ENCODE peak calls at places on chromosomes 13 and 19, in ten cellular contexts. B is breast epithelium; T is ovary; P is SK-N-SH; W is heart left ventricle; K is GM06990; H is activated CD8-positive, alpha-beta T cell treated with anti-CD3 and anti-CD28 coated beads for 36 hours; F is DND-41; R is lower leg skin; L is fibroblast of mammary gland. I is an unnamed sample.

GRCh38 chr19:45191324-45191845 is 12.8 kb downstream of the BLOC1S3 start:
- DNase-seq in B (peak), T (no peak), P (no peak), W (no peak), K (no peak), H (no peak), F (no peak), R (no peak), L (no peak), I (no peak)

GRCh38 chr19:32537626-32538025 is 43.4 kb upstream of the PDCD5 start:
- DNase-seq in B (no peak), T (no peak), P (no peak), W (no peak), K (no peak), H (no peak), F (no peak), R (peak), L (no peak), I (no peak)

GRCh38 chr13:23656637-23657036 is 86.4 kb downstream of the TNFRSF19 start:
- DNase-seq in B (no peak), T (no peak), P (peak), W (peak), K (peak), H (no peak), F (no peak), R (no peak), L (peak), I (no peak)

GRCh38 chr13:84896128-84896527 is 903.1 kb downstream of the SLITRK6 start:
- DNase-seq in B (no peak), T (no peak), P (peak), W (no peak), K (no peak), H (peak), F (peak), R (no peak), L (peak), I (peak)

GRCh38 chr19:45681391-45682015 is 10.2 kb downstream of the SNRPD2 start:
- DNase-seq in B (peak), T (peak), P (peak), W (peak), K (peak), H (peak), F (peak), R (peak), L (peak), I (peak)

GRCh38 chr19:47315125-47315821 is 5.6 kb downstream of the C5AR1 start:
- DNase-seq in B (no peak), T (no peak), P (no peak), W (peak), K (no peak), H (peak), F (no peak), R (peak), L (peak), I (peak)

GRCh38 chr13:41148421-41149283 is 16.1 kb upstream of the KBTBD6 start:
- DNase-seq in B (no peak), T (no peak), P (no peak), W (no peak), K (no peak), H (no peak), F (peak), R (no peak), L (no peak), I (no peak)

GRCh38 chr13:55815458-55816033 is 1325.2 kb upstream of the PRR20A start:
- DNase-seq in B (no peak), T (no peak), P (no peak), W (no peak), K (no peak), H (no peak), F (no peak), R (no peak), L (no peak), I (no peak)

GRCh38 chr19:11239377-11240000 is at the start of gene ANGPTL8:
- DNase-seq in B (no peak), T (no peak), P (no peak), W (no peak), K (no peak), H (no peak), F (no peak), R (no peak), L (no peak), I (no peak)

GRCh38 chr19:2424686-2425621 is 2.4 kb downstream of the TIMM13 start:
- DNase-seq in B (no peak), T (peak), P (peak), W (peak), K (no peak), H (no peak), F (no peak), R (peak), L (peak), I (peak)
- TF ChIP-seq CTCF in B (no peak), T (no peak), P (no peak), W (no peak), K (no peak), H (no peak), F (peak), R (no peak), L (peak), I (peak)

GRCh38 chr19:31459430-31459829 is 110.2 kb upstream of the TSHZ3 start:
- DNase-seq in B (no peak), T (no peak), P (no peak), W (no peak), K (no peak), H (no peak), F (no peak), R (no peak), L (peak), I (peak)
- TF ChIP-seq CTCF in B (no peak), T (no peak), P (no peak), W (no peak), K (no peak), H (no peak), F (no peak), R (no peak), L (no peak), I (peak)

GRCh38 chr19:4580021-4580901 is 20.8 kb upstream of the SEMA6B start:
- DNase-seq in B (no peak), T (no peak), P (peak), W (no peak), K (no peak), H (no peak), F (no peak), R (no peak), L (no peak), I (no peak)
- TF ChIP-seq CTCF in B (no peak), T (no peak), P (peak), W (no peak), K (no peak), H (no peak), F (no peak), R (no peak), L (no peak), I (peak)

DNA sequence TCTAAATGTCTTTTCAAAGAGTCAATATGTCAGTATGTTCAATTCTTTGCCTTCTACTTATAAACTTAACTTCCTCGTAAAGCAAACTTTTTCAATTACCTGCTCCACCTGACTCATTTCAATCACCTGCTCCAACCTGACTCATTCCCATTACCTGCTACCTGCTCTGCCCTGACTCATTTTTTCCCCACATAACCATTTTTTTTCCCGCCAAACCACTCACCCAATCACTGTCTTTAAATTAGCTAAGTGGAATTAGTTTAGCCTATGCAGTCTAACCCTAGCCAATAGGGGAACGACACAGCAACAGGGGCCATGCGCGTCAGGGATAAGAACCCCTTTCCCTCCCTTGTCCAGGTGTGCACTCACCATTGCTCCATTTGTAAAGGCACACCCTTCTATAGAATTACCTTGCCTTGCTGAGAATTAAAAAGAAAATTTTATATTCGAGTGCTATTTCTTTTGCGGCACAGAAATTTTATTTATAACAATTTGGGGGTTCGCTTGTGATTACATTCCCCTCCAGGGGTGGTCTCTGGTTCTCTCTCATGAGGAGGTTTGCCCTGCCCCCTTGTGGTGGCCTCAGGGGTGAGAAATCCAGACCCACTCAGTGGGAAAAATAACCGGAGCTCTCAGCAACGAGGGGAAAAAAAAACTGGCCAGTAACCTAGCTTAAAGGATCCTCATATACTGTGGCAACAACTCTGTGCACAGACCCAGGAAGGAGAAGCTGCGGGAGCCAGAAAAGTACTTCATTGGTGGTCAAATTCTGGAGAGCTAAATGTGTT is 193.1 kb downstream of the ZNF486 start:
- DNase-seq in B (no peak), T (no peak), P (peak), W (no peak), K (no peak), H (peak), F (peak), R (no peak), L (no peak), I (no peak)
- TF ChIP-seq CTCF in B (no peak), T (no peak), P (peak), W (no peak), K (no peak), H (no peak), F (peak), R (no peak), L (no peak), I (no peak)

GRCh38 chr13:102195566-102196462 is 206.0 kb downstream of the FGF14 start:
- DNase-seq in B (no peak), T (no peak), P (peak), W (no peak), K (no peak), H (no peak), F (no peak), R (no peak), L (peak), I (no peak)

GRCh38 chr13:102198418-102199322 is 203.2 kb downstream of the FGF14 start:
- DNase-seq in B (no peak), T (no peak), P (no peak), W (no peak), K (no peak), H (no peak), F (no peak), R (no peak), L (peak), I (no peak)

GRCh38 chr13:102191951-102192461 is 209.8 kb downstream of the FGF14 start:
- DNase-seq in B (no peak), T (no peak), P (no peak), W (no peak), K (no peak), H (no peak), F (no peak), R (no peak), L (peak), I (no peak)

DNA sequence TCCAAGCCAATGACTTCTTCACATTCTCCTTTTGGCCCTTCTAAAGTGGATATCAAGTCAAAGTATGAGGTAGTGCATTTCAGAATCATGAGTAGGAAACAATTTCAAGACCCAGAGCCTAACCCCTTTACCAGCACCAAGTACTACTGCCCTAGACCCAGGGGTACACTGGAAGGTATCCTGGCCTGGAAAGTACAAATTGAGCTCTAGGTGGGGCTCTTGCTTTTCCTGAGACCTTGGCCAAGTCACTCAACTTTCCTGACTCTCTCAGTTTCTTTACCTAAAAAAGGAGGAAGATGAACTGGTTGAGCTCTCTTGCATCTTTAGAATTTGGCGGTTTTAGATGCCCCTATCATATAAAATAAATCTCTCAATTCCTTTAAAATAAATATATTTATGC is 204.7 kb downstream of the FGF14 start:
- DNase-seq in B (no peak), T (no peak), P (no peak), W (no peak), K (no peak), H (peak), F (no peak), R (no peak), L (peak), I (no peak)
- TF ChIP-seq CTCF in B (no peak), T (no peak), P (peak), W (peak), K (peak), H (no peak), F (peak), R (no peak), L (peak), I (no peak)

I was measured in HFFc6.